ENCODE peak calls at places on chromosome 1, in five cellular contexts. One of them, this sample, is unnamed.

GRCh38 chr1:169765580-169766331 is 29.0 kb downstream of the METTL18 start:
- DNase-seq in naive B cell: no peak
- DNase-seq in heart right ventricle: no peak
- DNase-seq in stimulated activated CD4-positive, alpha-beta T cell treated with anti-CD3 and anti-CD28 coated beads, TNF-alpha, amount 100 ng/mL, for 24 hours: no peak
- DNase-seq in NCI-H345: no peak
- DNase-seq in this sample: no peak

GRCh38 chr1:31760901-31761470 is 3.2 kb downstream of the ADGRB2 start:
- DNase-seq in naive B cell: peak
- DNase-seq in heart right ventricle: peak
- DNase-seq in stimulated activated CD4-positive, alpha-beta T cell treated with anti-CD3 and anti-CD28 coated beads, TNF-alpha, amount 100 ng/mL, for 24 hours: no peak
- DNase-seq in NCI-H345: peak
- DNase-seq in this sample: peak

GRCh38 chr1:201702936-201703335 is 126.0 kb upstream of the IPO9 start:
- DNase-seq in naive B cell: no peak
- DNase-seq in heart right ventricle: no peak
- DNase-seq in stimulated activated CD4-positive, alpha-beta T cell treated with anti-CD3 and anti-CD28 coated beads, TNF-alpha, amount 100 ng/mL, for 24 hours: no peak
- DNase-seq in NCI-H345: peak
- DNase-seq in this sample: no peak

GRCh38 chr1:204520834-204521709 is 4.9 kb downstream of the MDM4 start:
- DNase-seq in naive B cell: peak
- DNase-seq in heart right ventricle: no peak
- DNase-seq in stimulated activated CD4-positive, alpha-beta T cell treated with anti-CD3 and anti-CD28 coated beads, TNF-alpha, amount 100 ng/mL, for 24 hours: peak
- DNase-seq in NCI-H345: peak
- DNase-seq in this sample: peak

GRCh38 chr1:10624256-10625050 is 149.7 kb downstream of the PEX14 start:
- DNase-seq in naive B cell: no peak
- DNase-seq in heart right ventricle: no peak
- DNase-seq in stimulated activated CD4-positive, alpha-beta T cell treated with anti-CD3 and anti-CD28 coated beads, TNF-alpha, amount 100 ng/mL, for 24 hours: no peak
- DNase-seq in NCI-H345: no peak
- DNase-seq in this sample: no peak

GRCh38 chr1:89995595-89996397 is 886 bp downstream of the ZNF326 start:
- DNase-seq in naive B cell: no peak
- DNase-seq in heart right ventricle: no peak
- DNase-seq in stimulated activated CD4-positive, alpha-beta T cell treated with anti-CD3 and anti-CD28 coated beads, TNF-alpha, amount 100 ng/mL, for 24 hours: no peak
- DNase-seq in NCI-H345: no peak
- DNase-seq in this sample: no peak

GRCh38 chr1:227059076-227059475 is 119.0 kb downstream of the COQ8A start:
- DNase-seq in naive B cell: no peak
- DNase-seq in heart right ventricle: no peak
- DNase-seq in stimulated activated CD4-positive, alpha-beta T cell treated with anti-CD3 and anti-CD28 coated beads, TNF-alpha, amount 100 ng/mL, for 24 hours: no peak
- DNase-seq in NCI-H345: peak
- DNase-seq in this sample: no peak

GRCh38 chr1:21239181-21239580 is 51.1 kb downstream of the ECE1 start:
- DNase-seq in naive B cell: no peak
- DNase-seq in heart right ventricle: no peak
- DNase-seq in stimulated activated CD4-positive, alpha-beta T cell treated with anti-CD3 and anti-CD28 coated beads, TNF-alpha, amount 100 ng/mL, for 24 hours: no peak
- DNase-seq in NCI-H345: no peak
- DNase-seq in this sample: no peak

GRCh38 chr1:77538956-77539509 is 143.4 kb downstream of the ZZZ3 start:
- DNase-seq in naive B cell: no peak
- DNase-seq in heart right ventricle: no peak
- DNase-seq in stimulated activated CD4-positive, alpha-beta T cell treated with anti-CD3 and anti-CD28 coated beads, TNF-alpha, amount 100 ng/mL, for 24 hours: no peak
- DNase-seq in NCI-H345: no peak
- DNase-seq in this sample: no peak

GRCh38 chr1:150548632-150549495 is at the start of gene ADAMTSL4:
- DNase-seq in naive B cell: peak
- DNase-seq in heart right ventricle: no peak
- DNase-seq in stimulated activated CD4-positive, alpha-beta T cell treated with anti-CD3 and anti-CD28 coated beads, TNF-alpha, amount 100 ng/mL, for 24 hours: no peak
- DNase-seq in NCI-H345: peak
- DNase-seq in this sample: peak

GRCh38 chr1:209550519-209550918 is 33.0 kb upstream of the CAMK1G start:
- DNase-seq in naive B cell: no peak
- DNase-seq in heart right ventricle: no peak
- DNase-seq in stimulated activated CD4-positive, alpha-beta T cell treated with anti-CD3 and anti-CD28 coated beads, TNF-alpha, amount 100 ng/mL, for 24 hours: no peak
- DNase-seq in NCI-H345: no peak
- DNase-seq in this sample: no peak

GRCh38 chr1:225462714-225463574 is 35.1 kb upstream of the LBR start:
- DNase-seq in naive B cell: no peak
- DNase-seq in heart right ventricle: no peak
- DNase-seq in stimulated activated CD4-positive, alpha-beta T cell treated with anti-CD3 and anti-CD28 coated beads, TNF-alpha, amount 100 ng/mL, for 24 hours: no peak
- DNase-seq in NCI-H345: peak
- DNase-seq in this sample: no peak

GRCh38 chr1:53899206-53899628 is 5.2 kb downstream of the DIO1 start:
- DNase-seq in naive B cell: no peak
- DNase-seq in heart right ventricle: no peak
- DNase-seq in stimulated activated CD4-positive, alpha-beta T cell treated with anti-CD3 and anti-CD28 coated beads, TNF-alpha, amount 100 ng/mL, for 24 hours: no peak
- DNase-seq in NCI-H345: no peak
- DNase-seq in this sample: no peak

GRCh38 chr1:184160942-184161698 is 109.6 kb downstream of the TSEN15 start:
- DNase-seq in naive B cell: no peak
- DNase-seq in heart right ventricle: no peak
- DNase-seq in stimulated activated CD4-positive, alpha-beta T cell treated with anti-CD3 and anti-CD28 coated beads, TNF-alpha, amount 100 ng/mL, for 24 hours: peak
- DNase-seq in NCI-H345: no peak
- DNase-seq in this sample: no peak

GRCh38 chr1:63779338-63779819 is 5.6 kb downstream of the ROR1 start:
- DNase-seq in naive B cell: no peak
- DNase-seq in heart right ventricle: no peak
- DNase-seq in stimulated activated CD4-positive, alpha-beta T cell treated with anti-CD3 and anti-CD28 coated beads, TNF-alpha, amount 100 ng/mL, for 24 hours: no peak
- DNase-seq in NCI-H345: no peak
- DNase-seq in this sample: no peak

GRCh38 chr1:47207811-47208373 is 18.1 kb upstream of the PDZK1IP1 start:
- DNase-seq in naive B cell: no peak
- DNase-seq in heart right ventricle: no peak
- DNase-seq in stimulated activated CD4-positive, alpha-beta T cell treated with anti-CD3 and anti-CD28 coated beads, TNF-alpha, amount 100 ng/mL, for 24 hours: no peak
- DNase-seq in NCI-H345: no peak
- DNase-seq in this sample: no peak

GRCh38 chr1:23692308-23692871 is 784 bp downstream of the RPL11 start:
- DNase-seq in naive B cell: no peak
- DNase-seq in heart right ventricle: no peak
- DNase-seq in stimulated activated CD4-positive, alpha-beta T cell treated with anti-CD3 and anti-CD28 coated beads, TNF-alpha, amount 100 ng/mL, for 24 hours: no peak
- DNase-seq in NCI-H345: no peak
- DNase-seq in this sample: peak

GRCh38 chr1:155064109-155064812 is 721 bp downstream of the EFNA4 start:
- DNase-seq in naive B cell: no peak
- DNase-seq in heart right ventricle: no peak
- DNase-seq in stimulated activated CD4-positive, alpha-beta T cell treated with anti-CD3 and anti-CD28 coated beads, TNF-alpha, amount 100 ng/mL, for 24 hours: no peak
- DNase-seq in NCI-H345: peak
- DNase-seq in this sample: no peak

GRCh38 chr1:198676253-198676652 is 37.4 kb downstream of the PTPRC start:
- DNase-seq in naive B cell: no peak
- DNase-seq in heart right ventricle: no peak
- DNase-seq in stimulated activated CD4-positive, alpha-beta T cell treated with anti-CD3 and anti-CD28 coated beads, TNF-alpha, amount 100 ng/mL, for 24 hours: no peak
- DNase-seq in NCI-H345: peak
- DNase-seq in this sample: no peak